ENCODE peak calls at places on chromosomes 12 and 14, in seven cellular contexts. J, C, P, D, W, S and B are unnamed samples.

GRCh38 chr12:57517187-57517586 is 3.1 kb downstream of the DDIT3 start:
- DNase-seq in J (no peak), C (no peak), P (no peak), D (no peak), W (no peak), S (no peak), B (no peak)

GRCh38 chr14:74492413-74493342 is at the start of gene NPC2:
- DNase-seq in J (no peak), C (no peak), P (no peak), D (no peak), W (no peak), S (no peak), B (no peak)

GRCh38 chr14:90548455-90548854 is 151.6 kb downstream of the CALM1 start:
- DNase-seq in J (no peak), C (no peak), P (no peak), D (no peak), W (no peak), S (peak; percentile 37), B (no peak)

GRCh38 chr12:48132826-48133225 is 13.7 kb downstream of the PFKM start:
- DNase-seq in J (no peak), C (no peak), P (no peak), D (no peak), W (no peak), S (no peak), B (no peak)

GRCh38 chr14:22850944-22851790 is 14.8 kb downstream of the MMP14 start:
- DNase-seq in J (no peak), C (peak; percentile 92), P (no peak), D (no peak), W (peak; percentile 88), S (peak; percentile 94), B (no peak)

GRCh38 chr12:2924019-2924418 is 33.3 kb downstream of the TULP3 start:
- DNase-seq in J (no peak), C (no peak), P (no peak), D (no peak), W (no peak), S (no peak), B (no peak)

GRCh38 chr12:56032006-56032405 is 9.7 kb upstream of the RPS26 start:
- DNase-seq in J (no peak), C (no peak), P (no peak), D (no peak), W (no peak), S (no peak), B (no peak)

GRCh38 chr14:91400696-91401095 is 16.9 kb downstream of the CCDC88C start:
- DNase-seq in J (no peak), C (no peak), P (no peak), D (no peak), W (no peak), S (no peak), B (no peak)

GRCh38 chr12:25361511-25361910 is 110.8 kb upstream of the KRAS start:
- DNase-seq in J (no peak), C (no peak), P (no peak), D (no peak), W (no peak), S (no peak), B (no peak)

GRCh38 chr14:94386085-94387031 is 2.0 kb downstream of the SERPINA1 start:
- DNase-seq in J (no peak), C (no peak), P (no peak), D (no peak), W (no peak), S (no peak), B (no peak)